ENCODE peak calls at places on chromosomes 1 and 21, in ten cellular contexts. One of them, this sample, is unnamed.

GRCh38 chr1:174953170-174953569 is 46.6 kb upstream of the CACYBP start:
- DNase-seq in epithelial cell of esophagus: no peak
- DNase-seq in NCI-H345: no peak
- DNase-seq in HT-29: peak
- DNase-seq in NCI-H2171 treated with DMSO at 0.1 percent for 48 hours: no peak
- DNase-seq in NCI-H2081 treated with DMSO at 0.1 percent for 48 hours: no peak
- DNase-seq in activated CD8-positive, alpha-beta memory T cell treated with anti-CD3 and anti-CD28 coated beads, Interleukin-2, amount 50 U/mL, for 4 hours: no peak
- DNase-seq in upper lobe of right lung: no peak
- DNase-seq in ACHN: no peak
- DNase-seq in AG08396: no peak
- DNase-seq in this sample: no peak

GRCh38 chr1:204591473-204592090 is 75.4 kb downstream of the MDM4 start:
- DNase-seq in upper lobe of right lung: no peak
- DNase-seq in NCI-H345: no peak
- DNase-seq in ACHN: no peak
- DNase-seq in epithelial cell of esophagus: peak
- DNase-seq in AG08396: peak
- DNase-seq in HT-29: no peak
- DNase-seq in NCI-H2081 treated with DMSO at 0.1 percent for 48 hours: no peak
- DNase-seq in activated CD8-positive, alpha-beta memory T cell treated with anti-CD3 and anti-CD28 coated beads, Interleukin-2, amount 50 U/mL, for 4 hours: no peak
- DNase-seq in NCI-H2171 treated with DMSO at 0.1 percent for 48 hours: no peak
- DNase-seq in this sample: peak

GRCh38 chr1:226810681-226811080 is 59.7 kb upstream of the PSEN2 start:
- DNase-seq in upper lobe of right lung: no peak
- DNase-seq in ACHN: no peak
- DNase-seq in NCI-H345: no peak
- DNase-seq in AG08396: no peak
- DNase-seq in NCI-H2081 treated with DMSO at 0.1 percent for 48 hours: no peak
- DNase-seq in epithelial cell of esophagus: no peak
- DNase-seq in HT-29: no peak
- DNase-seq in activated CD8-positive, alpha-beta memory T cell treated with anti-CD3 and anti-CD28 coated beads, Interleukin-2, amount 50 U/mL, for 4 hours: no peak
- DNase-seq in NCI-H2171 treated with DMSO at 0.1 percent for 48 hours: no peak
- DNase-seq in this sample: no peak

GRCh38 chr1:244050835-244051444 is at the start of gene ZBTB18:
- DNase-seq in AG08396: no peak
- DNase-seq in activated CD8-positive, alpha-beta memory T cell treated with anti-CD3 and anti-CD28 coated beads, Interleukin-2, amount 50 U/mL, for 4 hours: no peak
- DNase-seq in ACHN: peak
- DNase-seq in upper lobe of right lung: no peak
- DNase-seq in epithelial cell of esophagus: no peak
- DNase-seq in NCI-H2081 treated with DMSO at 0.1 percent for 48 hours: peak
- DNase-seq in HT-29: no peak
- DNase-seq in NCI-H345: peak
- DNase-seq in NCI-H2171 treated with DMSO at 0.1 percent for 48 hours: peak
- DNase-seq in this sample: peak

GRCh38 chr1:150528997-150529396 is 13.4 kb downstream of the FALEC start:
- DNase-seq in HT-29: peak
- DNase-seq in upper lobe of right lung: no peak
- DNase-seq in epithelial cell of esophagus: peak
- DNase-seq in activated CD8-positive, alpha-beta memory T cell treated with anti-CD3 and anti-CD28 coated beads, Interleukin-2, amount 50 U/mL, for 4 hours: no peak
- DNase-seq in NCI-H2081 treated with DMSO at 0.1 percent for 48 hours: no peak
- DNase-seq in AG08396: peak
- DNase-seq in NCI-H2171 treated with DMSO at 0.1 percent for 48 hours: no peak
- DNase-seq in ACHN: no peak
- DNase-seq in NCI-H345: no peak
- DNase-seq in this sample: peak

GRCh38 chr1:24175033-24175755 is 11.9 kb downstream of the IFNLR1 start:
- DNase-seq in AG08396: no peak
- DNase-seq in epithelial cell of esophagus: peak
- DNase-seq in NCI-H345: no peak
- DNase-seq in HT-29: no peak
- DNase-seq in ACHN: no peak
- DNase-seq in upper lobe of right lung: no peak
- DNase-seq in NCI-H2171 treated with DMSO at 0.1 percent for 48 hours: no peak
- DNase-seq in NCI-H2081 treated with DMSO at 0.1 percent for 48 hours: no peak
- DNase-seq in activated CD8-positive, alpha-beta memory T cell treated with anti-CD3 and anti-CD28 coated beads, Interleukin-2, amount 50 U/mL, for 4 hours: no peak
- DNase-seq in this sample: no peak

GRCh38 chr21:28253378-28253777 is 739.3 kb downstream of the LTN1 start:
- DNase-seq in NCI-H2171 treated with DMSO at 0.1 percent for 48 hours: no peak
- DNase-seq in ACHN: no peak
- DNase-seq in AG08396: peak
- DNase-seq in epithelial cell of esophagus: peak
- DNase-seq in NCI-H2081 treated with DMSO at 0.1 percent for 48 hours: no peak
- DNase-seq in NCI-H345: no peak
- DNase-seq in activated CD8-positive, alpha-beta memory T cell treated with anti-CD3 and anti-CD28 coated beads, Interleukin-2, amount 50 U/mL, for 4 hours: no peak
- DNase-seq in upper lobe of right lung: no peak
- DNase-seq in HT-29: no peak
- DNase-seq in this sample: peak

GRCh38 chr1:31798433-31799195 is 17.2 kb downstream of the SPOCD1 start:
- DNase-seq in ACHN: peak
- DNase-seq in NCI-H345: no peak
- DNase-seq in epithelial cell of esophagus: peak
- DNase-seq in activated CD8-positive, alpha-beta memory T cell treated with anti-CD3 and anti-CD28 coated beads, Interleukin-2, amount 50 U/mL, for 4 hours: no peak
- DNase-seq in NCI-H2081 treated with DMSO at 0.1 percent for 48 hours: no peak
- DNase-seq in NCI-H2171 treated with DMSO at 0.1 percent for 48 hours: no peak
- DNase-seq in AG08396: peak
- DNase-seq in upper lobe of right lung: peak
- DNase-seq in HT-29: no peak
- DNase-seq in this sample: peak

GRCh38 chr1:39154553-39155361 is 49.7 kb upstream of the MACF1 start:
- DNase-seq in NCI-H2081 treated with DMSO at 0.1 percent for 48 hours: no peak
- DNase-seq in upper lobe of right lung: no peak
- DNase-seq in epithelial cell of esophagus: peak
- DNase-seq in NCI-H345: no peak
- DNase-seq in ACHN: no peak
- DNase-seq in AG08396: peak
- DNase-seq in activated CD8-positive, alpha-beta memory T cell treated with anti-CD3 and anti-CD28 coated beads, Interleukin-2, amount 50 U/mL, for 4 hours: no peak
- DNase-seq in HT-29: no peak
- DNase-seq in NCI-H2171 treated with DMSO at 0.1 percent for 48 hours: peak
- DNase-seq in this sample: no peak

GRCh38 chr1:234893725-234894630 is 234.7 kb downstream of the TOMM20 start:
- DNase-seq in ACHN: peak
- DNase-seq in NCI-H2171 treated with DMSO at 0.1 percent for 48 hours: peak
- DNase-seq in AG08396: peak
- DNase-seq in NCI-H345: peak
- DNase-seq in epithelial cell of esophagus: peak
- DNase-seq in activated CD8-positive, alpha-beta memory T cell treated with anti-CD3 and anti-CD28 coated beads, Interleukin-2, amount 50 U/mL, for 4 hours: peak
- DNase-seq in NCI-H2081 treated with DMSO at 0.1 percent for 48 hours: peak
- DNase-seq in upper lobe of right lung: no peak
- DNase-seq in HT-29: no peak
- DNase-seq in this sample: peak

GRCh38 chr1:228691926-228692325 is 43.4 kb upstream of the RHOU start:
- DNase-seq in ACHN: peak
- DNase-seq in NCI-H2081 treated with DMSO at 0.1 percent for 48 hours: peak
- DNase-seq in AG08396: no peak
- DNase-seq in activated CD8-positive, alpha-beta memory T cell treated with anti-CD3 and anti-CD28 coated beads, Interleukin-2, amount 50 U/mL, for 4 hours: no peak
- DNase-seq in epithelial cell of esophagus: peak
- DNase-seq in HT-29: peak
- DNase-seq in NCI-H345: peak
- DNase-seq in upper lobe of right lung: no peak
- DNase-seq in NCI-H2171 treated with DMSO at 0.1 percent for 48 hours: peak
- DNase-seq in this sample: peak

GRCh38 chr1:68223714-68224113 is 8.6 kb downstream of the WLS start:
- DNase-seq in NCI-H345: no peak
- DNase-seq in HT-29: no peak
- DNase-seq in ACHN: no peak
- DNase-seq in activated CD8-positive, alpha-beta memory T cell treated with anti-CD3 and anti-CD28 coated beads, Interleukin-2, amount 50 U/mL, for 4 hours: no peak
- DNase-seq in AG08396: no peak
- DNase-seq in epithelial cell of esophagus: no peak
- DNase-seq in upper lobe of right lung: no peak
- DNase-seq in NCI-H2171 treated with DMSO at 0.1 percent for 48 hours: no peak
- DNase-seq in NCI-H2081 treated with DMSO at 0.1 percent for 48 hours: no peak
- DNase-seq in this sample: no peak

GRCh38 chr1:206606867-206607266 is 5.4 kb downstream of the EIF2D start:
- DNase-seq in upper lobe of right lung: no peak
- DNase-seq in NCI-H2171 treated with DMSO at 0.1 percent for 48 hours: peak
- DNase-seq in ACHN: peak
- DNase-seq in NCI-H345: no peak
- DNase-seq in activated CD8-positive, alpha-beta memory T cell treated with anti-CD3 and anti-CD28 coated beads, Interleukin-2, amount 50 U/mL, for 4 hours: no peak
- DNase-seq in HT-29: peak
- DNase-seq in NCI-H2081 treated with DMSO at 0.1 percent for 48 hours: no peak
- DNase-seq in AG08396: peak
- DNase-seq in epithelial cell of esophagus: peak
- DNase-seq in this sample: peak

GRCh38 chr21:33993286-33994231 is 78.0 kb upstream of the ATP5PO start:
- DNase-seq in HT-29: peak
- DNase-seq in AG08396: no peak
- DNase-seq in upper lobe of right lung: no peak
- DNase-seq in epithelial cell of esophagus: no peak
- DNase-seq in ACHN: no peak
- DNase-seq in NCI-H2171 treated with DMSO at 0.1 percent for 48 hours: no peak
- DNase-seq in NCI-H2081 treated with DMSO at 0.1 percent for 48 hours: no peak
- DNase-seq in activated CD8-positive, alpha-beta memory T cell treated with anti-CD3 and anti-CD28 coated beads, Interleukin-2, amount 50 U/mL, for 4 hours: no peak
- DNase-seq in NCI-H345: no peak
- DNase-seq in this sample: no peak

GRCh38 chr1:91885331-91885715 is 628 bp downstream of the TGFBR3 start:
- DNase-seq in ACHN: no peak
- DNase-seq in epithelial cell of esophagus: no peak
- DNase-seq in upper lobe of right lung: no peak
- DNase-seq in NCI-H2171 treated with DMSO at 0.1 percent for 48 hours: no peak
- DNase-seq in activated CD8-positive, alpha-beta memory T cell treated with anti-CD3 and anti-CD28 coated beads, Interleukin-2, amount 50 U/mL, for 4 hours: peak
- DNase-seq in NCI-H345: peak
- DNase-seq in HT-29: no peak
- DNase-seq in AG08396: peak
- DNase-seq in NCI-H2081 treated with DMSO at 0.1 percent for 48 hours: no peak
- DNase-seq in this sample: no peak

GRCh38 chr1:25820247-25821111 is 725 bp downstream of the MTFR1L start:
- DNase-seq in NCI-H2171 treated with DMSO at 0.1 percent for 48 hours: peak
- DNase-seq in activated CD8-positive, alpha-beta memory T cell treated with anti-CD3 and anti-CD28 coated beads, Interleukin-2, amount 50 U/mL, for 4 hours: peak
- DNase-seq in epithelial cell of esophagus: peak
- DNase-seq in ACHN: peak
- DNase-seq in upper lobe of right lung: peak
- DNase-seq in HT-29: peak
- DNase-seq in NCI-H2081 treated with DMSO at 0.1 percent for 48 hours: no peak
- DNase-seq in NCI-H345: peak
- DNase-seq in AG08396: peak
- DNase-seq in this sample: peak

GRCh38 chr21:36431252-36431651 is 46.1 kb downstream of the CHAF1B start:
- DNase-seq in NCI-H2171 treated with DMSO at 0.1 percent for 48 hours: no peak
- DNase-seq in epithelial cell of esophagus: no peak
- DNase-seq in NCI-H345: no peak
- DNase-seq in HT-29: no peak
- DNase-seq in AG08396: no peak
- DNase-seq in NCI-H2081 treated with DMSO at 0.1 percent for 48 hours: no peak
- DNase-seq in ACHN: no peak
- DNase-seq in upper lobe of right lung: no peak
- DNase-seq in activated CD8-positive, alpha-beta memory T cell treated with anti-CD3 and anti-CD28 coated beads, Interleukin-2, amount 50 U/mL, for 4 hours: no peak
- DNase-seq in this sample: no peak

GRCh38 chr1:165129568-165130164 is 226.8 kb downstream of the LMX1A start:
- DNase-seq in epithelial cell of esophagus: peak
- DNase-seq in HT-29: peak
- DNase-seq in AG08396: peak
- DNase-seq in upper lobe of right lung: peak
- DNase-seq in NCI-H2081 treated with DMSO at 0.1 percent for 48 hours: peak
- DNase-seq in NCI-H2171 treated with DMSO at 0.1 percent for 48 hours: peak
- DNase-seq in ACHN: peak
- DNase-seq in NCI-H345: peak
- DNase-seq in activated CD8-positive, alpha-beta memory T cell treated with anti-CD3 and anti-CD28 coated beads, Interleukin-2, amount 50 U/mL, for 4 hours: no peak
- DNase-seq in this sample: peak

GRCh38 chr1:21762022-21762404 is 20.9 kb downstream of the USP48 start:
- DNase-seq in NCI-H2171 treated with DMSO at 0.1 percent for 48 hours: no peak
- DNase-seq in upper lobe of right lung: no peak
- DNase-seq in epithelial cell of esophagus: no peak
- DNase-seq in AG08396: no peak
- DNase-seq in ACHN: no peak
- DNase-seq in NCI-H345: no peak
- DNase-seq in activated CD8-positive, alpha-beta memory T cell treated with anti-CD3 and anti-CD28 coated beads, Interleukin-2, amount 50 U/mL, for 4 hours: no peak
- DNase-seq in NCI-H2081 treated with DMSO at 0.1 percent for 48 hours: no peak
- DNase-seq in HT-29: no peak
- DNase-seq in this sample: no peak

GRCh38 chr1:103144681-103145080 is 36.4 kb upstream of the COL11A1 start:
- DNase-seq in HT-29: no peak
- DNase-seq in NCI-H2171 treated with DMSO at 0.1 percent for 48 hours: no peak
- DNase-seq in activated CD8-positive, alpha-beta memory T cell treated with anti-CD3 and anti-CD28 coated beads, Interleukin-2, amount 50 U/mL, for 4 hours: no peak
- DNase-seq in ACHN: no peak
- DNase-seq in NCI-H2081 treated with DMSO at 0.1 percent for 48 hours: no peak
- DNase-seq in upper lobe of right lung: no peak
- DNase-seq in AG08396: no peak
- DNase-seq in NCI-H345: no peak
- DNase-seq in epithelial cell of esophagus: no peak
- DNase-seq in this sample: no peak

GRCh38 chr21:38095220-38095619 is 161.6 kb upstream of the KCNJ15 start:
- DNase-seq in NCI-H2081 treated with DMSO at 0.1 percent for 48 hours: no peak
- DNase-seq in NCI-H345: no peak
- DNase-seq in NCI-H2171 treated with DMSO at 0.1 percent for 48 hours: no peak
- DNase-seq in epithelial cell of esophagus: peak
- DNase-seq in HT-29: no peak
- DNase-seq in ACHN: peak
- DNase-seq in AG08396: no peak
- DNase-seq in activated CD8-positive, alpha-beta memory T cell treated with anti-CD3 and anti-CD28 coated beads, Interleukin-2, amount 50 U/mL, for 4 hours: no peak
- DNase-seq in upper lobe of right lung: no peak
- DNase-seq in this sample: no peak

GRCh38 chr1:112263464-112263863 is 132.6 kb upstream of the CTTNBP2NL start:
- DNase-seq in activated CD8-positive, alpha-beta memory T cell treated with anti-CD3 and anti-CD28 coated beads, Interleukin-2, amount 50 U/mL, for 4 hours: no peak
- DNase-seq in upper lobe of right lung: no peak
- DNase-seq in NCI-H2081 treated with DMSO at 0.1 percent for 48 hours: no peak
- DNase-seq in NCI-H345: no peak
- DNase-seq in NCI-H2171 treated with DMSO at 0.1 percent for 48 hours: no peak
- DNase-seq in AG08396: peak
- DNase-seq in epithelial cell of esophagus: peak
- DNase-seq in HT-29: no peak
- DNase-seq in ACHN: no peak
- DNase-seq in this sample: peak

GRCh38 chr1:80973101-80973500 is 827.6 kb upstream of the ADGRL2 start:
- DNase-seq in AG08396: no peak
- DNase-seq in ACHN: no peak
- DNase-seq in NCI-H2081 treated with DMSO at 0.1 percent for 48 hours: no peak
- DNase-seq in NCI-H2171 treated with DMSO at 0.1 percent for 48 hours: no peak
- DNase-seq in activated CD8-positive, alpha-beta memory T cell treated with anti-CD3 and anti-CD28 coated beads, Interleukin-2, amount 50 U/mL, for 4 hours: no peak
- DNase-seq in epithelial cell of esophagus: no peak
- DNase-seq in HT-29: no peak
- DNase-seq in upper lobe of right lung: no peak
- DNase-seq in NCI-H345: no peak
- DNase-seq in this sample: no peak

GRCh38 chr21:44980562-44981489 is 41.0 kb downstream of the SLX9 start:
- DNase-seq in ACHN: no peak
- DNase-seq in upper lobe of right lung: no peak
- DNase-seq in activated CD8-positive, alpha-beta memory T cell treated with anti-CD3 and anti-CD28 coated beads, Interleukin-2, amount 50 U/mL, for 4 hours: no peak
- DNase-seq in HT-29: no peak
- DNase-seq in NCI-H2171 treated with DMSO at 0.1 percent for 48 hours: no peak
- DNase-seq in epithelial cell of esophagus: no peak
- DNase-seq in NCI-H345: no peak
- DNase-seq in NCI-H2081 treated with DMSO at 0.1 percent for 48 hours: no peak
- DNase-seq in AG08396: no peak
- DNase-seq in this sample: no peak

GRCh38 chr1:115746021-115746690 is 22.4 kb downstream of the CASQ2 start:
- DNase-seq in ACHN: no peak
- DNase-seq in NCI-H2081 treated with DMSO at 0.1 percent for 48 hours: no peak
- DNase-seq in activated CD8-positive, alpha-beta memory T cell treated with anti-CD3 and anti-CD28 coated beads, Interleukin-2, amount 50 U/mL, for 4 hours: no peak
- DNase-seq in epithelial cell of esophagus: peak
- DNase-seq in NCI-H2171 treated with DMSO at 0.1 percent for 48 hours: no peak
- DNase-seq in NCI-H345: no peak
- DNase-seq in AG08396: no peak
- DNase-seq in HT-29: no peak
- DNase-seq in upper lobe of right lung: no peak
- DNase-seq in this sample: no peak

GRCh38 chr1:43027977-43028376 is 69.3 kb upstream of the SLC2A1 start:
- DNase-seq in upper lobe of right lung: no peak
- DNase-seq in activated CD8-positive, alpha-beta memory T cell treated with anti-CD3 and anti-CD28 coated beads, Interleukin-2, amount 50 U/mL, for 4 hours: no peak
- DNase-seq in NCI-H345: no peak
- DNase-seq in HT-29: no peak
- DNase-seq in NCI-H2081 treated with DMSO at 0.1 percent for 48 hours: no peak
- DNase-seq in ACHN: no peak
- DNase-seq in AG08396: no peak
- DNase-seq in NCI-H2171 treated with DMSO at 0.1 percent for 48 hours: no peak
- DNase-seq in epithelial cell of esophagus: peak
- DNase-seq in this sample: no peak

GRCh38 chr1:244862354-244862698 is 2.0 kb downstream of the HNRNPU start:
- DNase-seq in ACHN: no peak
- DNase-seq in epithelial cell of esophagus: peak
- DNase-seq in NCI-H345: no peak
- DNase-seq in NCI-H2171 treated with DMSO at 0.1 percent for 48 hours: no peak
- DNase-seq in NCI-H2081 treated with DMSO at 0.1 percent for 48 hours: no peak
- DNase-seq in activated CD8-positive, alpha-beta memory T cell treated with anti-CD3 and anti-CD28 coated beads, Interleukin-2, amount 50 U/mL, for 4 hours: no peak
- DNase-seq in AG08396: no peak
- DNase-seq in HT-29: peak
- DNase-seq in upper lobe of right lung: no peak
- DNase-seq in this sample: peak

GRCh38 chr1:207497951-207498350 is 2.0 kb downstream of the CR1 start:
- DNase-seq in NCI-H2081 treated with DMSO at 0.1 percent for 48 hours: no peak
- DNase-seq in epithelial cell of esophagus: no peak
- DNase-seq in NCI-H2171 treated with DMSO at 0.1 percent for 48 hours: no peak
- DNase-seq in AG08396: no peak
- DNase-seq in upper lobe of right lung: no peak
- DNase-seq in activated CD8-positive, alpha-beta memory T cell treated with anti-CD3 and anti-CD28 coated beads, Interleukin-2, amount 50 U/mL, for 4 hours: no peak
- DNase-seq in NCI-H345: no peak
- DNase-seq in HT-29: no peak
- DNase-seq in ACHN: no peak
- DNase-seq in this sample: no peak

This sample was measured in RKO.